ENCODE peak calls at places on chromosomes 3 and 15, in seven cellular contexts. One of them, this sample, is unnamed.

GRCh38 chr15:62835351-62835750 is 207.2 kb upstream of the TPM1 start:
- DNase-seq in fibroblast of lung: peak
- DNase-seq in upper lobe of left lung: peak
- DNase-seq in astrocyte of the spinal cord: no peak
- DNase-seq in right atrium auricular region: no peak
- DNase-seq in epithelial cell of esophagus: peak
- DNase-seq in breast epithelium: peak
- DNase-seq in this sample: no peak

GRCh38 chr3:171129827-171130226 is 103.3 kb upstream of the SLC2A2 start:
- DNase-seq in fibroblast of lung: peak
- DNase-seq in right atrium auricular region: no peak
- DNase-seq in epithelial cell of esophagus: no peak
- DNase-seq in astrocyte of the spinal cord: no peak
- DNase-seq in breast epithelium: no peak
- DNase-seq in upper lobe of left lung: no peak
- DNase-seq in this sample: peak

GRCh38 chr3:169430687-169431404 is 232.7 kb downstream of the MECOM start:
- DNase-seq in breast epithelium: no peak
- DNase-seq in epithelial cell of esophagus: peak
- DNase-seq in astrocyte of the spinal cord: peak
- DNase-seq in fibroblast of lung: peak
- DNase-seq in right atrium auricular region: no peak
- DNase-seq in upper lobe of left lung: peak
- DNase-seq in this sample: no peak

GRCh38 chr15:26889298-26889898 is 22.5 kb downstream of the GABRA5 start:
- DNase-seq in breast epithelium: peak
- DNase-seq in astrocyte of the spinal cord: peak
- DNase-seq in fibroblast of lung: peak
- DNase-seq in epithelial cell of esophagus: peak
- DNase-seq in right atrium auricular region: no peak
- DNase-seq in upper lobe of left lung: no peak
- DNase-seq in this sample: peak

GRCh38 chr15:50380089-50380488 is 25.1 kb upstream of the GABPB1 start:
- DNase-seq in right atrium auricular region: no peak
- DNase-seq in breast epithelium: no peak
- DNase-seq in epithelial cell of esophagus: no peak
- DNase-seq in astrocyte of the spinal cord: peak
- DNase-seq in fibroblast of lung: peak
- DNase-seq in upper lobe of left lung: no peak
- DNase-seq in this sample: peak

GRCh38 chr3:86800116-86800515 is 190.8 kb downstream of the VGLL3 start:
- DNase-seq in astrocyte of the spinal cord: no peak
- DNase-seq in epithelial cell of esophagus: no peak
- DNase-seq in upper lobe of left lung: no peak
- DNase-seq in breast epithelium: no peak
- DNase-seq in fibroblast of lung: no peak
- DNase-seq in right atrium auricular region: no peak
- DNase-seq in this sample: no peak

GRCh38 chr15:60916032-60916673 is 312.9 kb downstream of the RORA start:
- DNase-seq in fibroblast of lung: no peak
- DNase-seq in astrocyte of the spinal cord: no peak
- DNase-seq in right atrium auricular region: no peak
- DNase-seq in epithelial cell of esophagus: no peak
- DNase-seq in upper lobe of left lung: no peak
- DNase-seq in breast epithelium: no peak
- DNase-seq in this sample: no peak

GRCh38 chr3:52845157-52845556 is 10.3 kb upstream of the MUSTN1 start:
- DNase-seq in breast epithelium: no peak
- DNase-seq in upper lobe of left lung: peak
- DNase-seq in fibroblast of lung: no peak
- DNase-seq in epithelial cell of esophagus: no peak
- DNase-seq in right atrium auricular region: peak
- DNase-seq in astrocyte of the spinal cord: no peak
- DNase-seq in this sample: peak

GRCh38 chr3:18870642-18871041 is 277.7 kb upstream of the KCNH8 start:
- DNase-seq in upper lobe of left lung: no peak
- DNase-seq in epithelial cell of esophagus: no peak
- DNase-seq in breast epithelium: no peak
- DNase-seq in right atrium auricular region: no peak
- DNase-seq in astrocyte of the spinal cord: no peak
- DNase-seq in fibroblast of lung: no peak
- DNase-seq in this sample: no peak

GRCh38 chr15:66682246-66682645 is 19.8 kb upstream of the SMAD6 start:
- DNase-seq in fibroblast of lung: no peak
- DNase-seq in breast epithelium: no peak
- DNase-seq in upper lobe of left lung: no peak
- DNase-seq in astrocyte of the spinal cord: no peak
- DNase-seq in right atrium auricular region: no peak
- DNase-seq in epithelial cell of esophagus: no peak
- DNase-seq in this sample: no peak

GRCh38 chr3:84998545-84998944 is 39.8 kb downstream of the CADM2 start:
- DNase-seq in fibroblast of lung: no peak
- DNase-seq in upper lobe of left lung: no peak
- DNase-seq in astrocyte of the spinal cord: no peak
- DNase-seq in breast epithelium: no peak
- DNase-seq in right atrium auricular region: no peak
- DNase-seq in epithelial cell of esophagus: no peak
- DNase-seq in this sample: no peak

GRCh38 chr3:23746473-23746872 is 59.3 kb upstream of the UBE2E1 start:
- DNase-seq in epithelial cell of esophagus: no peak
- DNase-seq in astrocyte of the spinal cord: no peak
- DNase-seq in fibroblast of lung: no peak
- DNase-seq in upper lobe of left lung: no peak
- DNase-seq in right atrium auricular region: no peak
- DNase-seq in breast epithelium: no peak
- DNase-seq in this sample: no peak

GRCh38 chr3:64687381-64687780 is 419 bp downstream of the ADAMTS9 start:
- DNase-seq in epithelial cell of esophagus: no peak
- DNase-seq in upper lobe of left lung: peak
- DNase-seq in breast epithelium: no peak
- DNase-seq in astrocyte of the spinal cord: no peak
- DNase-seq in fibroblast of lung: peak
- DNase-seq in right atrium auricular region: no peak
- DNase-seq in this sample: no peak

GRCh38 chr3:64684715-64685261 is 3.0 kb downstream of the ADAMTS9 start:
- DNase-seq in fibroblast of lung: peak
- DNase-seq in epithelial cell of esophagus: peak
- DNase-seq in right atrium auricular region: no peak
- DNase-seq in astrocyte of the spinal cord: peak
- DNase-seq in breast epithelium: peak
- DNase-seq in upper lobe of left lung: peak
- DNase-seq in this sample: peak

GRCh38 chr3:64686446-64686908 is 1.3 kb downstream of the ADAMTS9 start:
- DNase-seq in epithelial cell of esophagus: peak
- DNase-seq in breast epithelium: no peak
- DNase-seq in astrocyte of the spinal cord: no peak
- DNase-seq in fibroblast of lung: peak
- DNase-seq in upper lobe of left lung: peak
- DNase-seq in right atrium auricular region: peak
- DNase-seq in this sample: peak

GRCh38 chr3:64685800-64686445 is 1.9 kb downstream of the ADAMTS9 start:
- DNase-seq in epithelial cell of esophagus: peak
- DNase-seq in fibroblast of lung: peak
- DNase-seq in breast epithelium: peak
- DNase-seq in astrocyte of the spinal cord: peak
- DNase-seq in right atrium auricular region: peak
- DNase-seq in upper lobe of left lung: peak
- DNase-seq in this sample: peak

GRCh38 chr3:64685331-64685799 is 2.4 kb downstream of the ADAMTS9 start:
- DNase-seq in astrocyte of the spinal cord: peak
- DNase-seq in fibroblast of lung: peak
- DNase-seq in epithelial cell of esophagus: no peak
- DNase-seq in right atrium auricular region: no peak
- DNase-seq in breast epithelium: no peak
- DNase-seq in upper lobe of left lung: peak
- DNase-seq in this sample: peak
- H3K4me3 ChIP-seq in astrocyte of the spinal cord: peak
- H3K4me3 ChIP-seq in fibroblast of lung: peak
- H3K4me3 ChIP-seq in epithelial cell of esophagus: peak
- H3K4me3 ChIP-seq in right atrium auricular region: peak
- H3K4me3 ChIP-seq in breast epithelium: peak
- H3K4me3 ChIP-seq in upper lobe of left lung: peak
- H3K4me3 ChIP-seq in this sample: peak

GRCh38 chr3:115246621-115247020 is 99.5 kb upstream of the ZBTB20 start:
- DNase-seq in breast epithelium: no peak
- DNase-seq in astrocyte of the spinal cord: peak
- DNase-seq in upper lobe of left lung: no peak
- DNase-seq in right atrium auricular region: no peak
- DNase-seq in fibroblast of lung: peak
- DNase-seq in epithelial cell of esophagus: no peak
- DNase-seq in this sample: peak
- TF ChIP-seq CTCF in breast epithelium: no peak
- TF ChIP-seq CTCF in astrocyte of the spinal cord: no peak
- TF ChIP-seq CTCF in upper lobe of left lung: no peak
- TF ChIP-seq CTCF in right atrium auricular region: no peak
- TF ChIP-seq CTCF in fibroblast of lung: no peak
- TF ChIP-seq CTCF in epithelial cell of esophagus: no peak
- TF ChIP-seq CTCF in this sample: no peak

DNA sequence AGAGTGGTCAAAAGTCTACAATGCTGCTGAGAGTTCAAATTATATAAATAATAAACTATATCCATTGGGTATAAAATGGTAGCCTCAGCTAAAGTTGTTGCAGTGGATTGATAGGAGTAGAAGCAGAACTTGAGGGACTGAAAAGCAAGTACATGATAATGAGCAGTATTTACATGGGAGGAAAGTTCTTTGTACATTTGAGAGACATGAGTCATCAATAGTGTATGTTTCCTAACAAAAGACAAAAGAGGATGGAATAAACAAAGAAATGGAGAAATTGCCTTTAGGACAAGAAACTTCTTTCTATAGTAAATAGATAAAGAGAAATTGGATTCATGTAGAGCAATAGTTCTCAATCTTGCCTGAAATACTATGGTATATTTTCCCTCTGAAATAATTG is 110.0 kb upstream of the PLSCR5 start:
- DNase-seq in epithelial cell of esophagus: peak
- DNase-seq in upper lobe of left lung: no peak
- DNase-seq in right atrium auricular region: no peak
- DNase-seq in fibroblast of lung: peak
- DNase-seq in breast epithelium: no peak
- DNase-seq in astrocyte of the spinal cord: peak
- DNase-seq in this sample: peak
- H3K4me3 ChIP-seq in epithelial cell of esophagus: no peak
- H3K4me3 ChIP-seq in upper lobe of left lung: no peak
- H3K4me3 ChIP-seq in right atrium auricular region: no peak
- H3K4me3 ChIP-seq in fibroblast of lung: no peak
- H3K4me3 ChIP-seq in breast epithelium: no peak
- H3K4me3 ChIP-seq in astrocyte of the spinal cord: no peak
- H3K4me3 ChIP-seq in this sample: no peak

GRCh38 chr15:77659350-77660321 is 26.9 kb upstream of the LINGO1 start:
- DNase-seq in astrocyte of the spinal cord: peak
- DNase-seq in fibroblast of lung: peak
- DNase-seq in breast epithelium: no peak
- DNase-seq in right atrium auricular region: no peak
- DNase-seq in epithelial cell of esophagus: peak
- DNase-seq in upper lobe of left lung: peak
- DNase-seq in this sample: peak
- TF ChIP-seq CTCF in astrocyte of the spinal cord: peak
- TF ChIP-seq CTCF in fibroblast of lung: peak
- TF ChIP-seq CTCF in breast epithelium: no peak
- TF ChIP-seq CTCF in right atrium auricular region: peak
- TF ChIP-seq CTCF in epithelial cell of esophagus: peak
- TF ChIP-seq CTCF in upper lobe of left lung: no peak
- TF ChIP-seq CTCF in this sample: peak

DNA sequence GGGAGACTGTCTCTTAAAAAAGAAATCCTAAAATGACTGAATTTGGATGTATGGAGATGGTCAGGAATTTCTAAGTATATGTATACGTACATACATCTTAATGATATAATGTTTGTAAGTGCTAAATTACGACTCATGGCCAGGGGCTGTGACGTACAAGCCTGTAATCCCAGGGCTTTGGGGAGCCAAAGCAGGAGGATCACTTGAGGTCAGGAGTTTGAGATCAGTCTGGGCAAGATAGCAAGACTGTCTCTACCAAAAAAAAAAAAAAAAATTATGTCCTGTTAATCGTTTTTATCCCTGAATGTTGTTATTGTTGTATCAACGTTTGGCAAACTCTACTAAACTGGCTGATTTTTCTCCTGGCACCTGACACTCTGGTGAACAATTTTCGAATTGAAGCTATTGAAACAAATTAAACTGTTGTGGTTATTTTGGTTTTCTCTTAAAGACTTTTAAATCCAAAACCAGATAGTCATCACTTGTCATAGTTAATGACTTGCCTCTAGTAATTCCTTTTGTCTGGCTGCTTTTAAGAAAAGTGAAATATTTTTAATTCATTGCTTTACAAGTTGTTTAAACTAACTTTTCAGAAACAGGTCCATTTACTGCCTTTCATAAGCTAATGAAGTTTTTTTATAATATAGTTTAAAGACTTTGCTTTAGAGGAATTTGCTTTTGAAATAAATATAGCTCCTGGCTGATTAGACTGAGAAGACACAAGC is 7.0 kb downstream of the MORF4L1 start:
- DNase-seq in astrocyte of the spinal cord: no peak
- DNase-seq in fibroblast of lung: peak
- DNase-seq in breast epithelium: no peak
- DNase-seq in upper lobe of left lung: no peak
- DNase-seq in epithelial cell of esophagus: no peak
- DNase-seq in right atrium auricular region: no peak
- DNase-seq in this sample: peak
- H3K4me3 ChIP-seq in astrocyte of the spinal cord: no peak
- H3K4me3 ChIP-seq in fibroblast of lung: no peak
- H3K4me3 ChIP-seq in breast epithelium: no peak
- H3K4me3 ChIP-seq in upper lobe of left lung: no peak
- H3K4me3 ChIP-seq in epithelial cell of esophagus: no peak
- H3K4me3 ChIP-seq in right atrium auricular region: no peak
- H3K4me3 ChIP-seq in this sample: no peak

DNA sequence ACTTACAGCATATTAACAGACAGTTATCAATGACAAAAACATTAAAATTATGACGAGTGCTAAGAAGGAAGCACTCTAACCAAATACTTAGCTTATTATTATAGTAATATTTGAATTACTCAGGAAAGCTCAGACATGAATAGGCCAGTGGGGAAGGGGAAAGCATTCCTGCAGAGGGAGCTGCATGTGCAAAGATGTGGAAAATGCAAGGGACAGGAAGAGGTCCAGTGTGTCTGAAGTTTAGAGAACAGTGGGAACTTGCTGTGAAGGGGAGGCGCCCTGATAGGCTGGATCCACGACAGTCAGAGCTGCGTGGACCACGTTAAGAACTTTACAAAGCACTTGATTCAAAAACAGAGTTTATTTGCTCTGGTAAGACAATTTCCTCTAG is 1.2 kb upstream of the SPICE1 start:
- DNase-seq in fibroblast of lung: no peak
- DNase-seq in epithelial cell of esophagus: peak
- DNase-seq in breast epithelium: no peak
- DNase-seq in right atrium auricular region: no peak
- DNase-seq in astrocyte of the spinal cord: no peak
- DNase-seq in upper lobe of left lung: peak
- DNase-seq in this sample: no peak
- TF ChIP-seq CTCF in fibroblast of lung: no peak
- TF ChIP-seq CTCF in epithelial cell of esophagus: peak
- TF ChIP-seq CTCF in breast epithelium: peak
- TF ChIP-seq CTCF in right atrium auricular region: peak
- TF ChIP-seq CTCF in astrocyte of the spinal cord: no peak
- TF ChIP-seq CTCF in upper lobe of left lung: peak
- TF ChIP-seq CTCF in this sample: no peak

GRCh38 chr15:78943692-78944091 is 1.2 kb downstream of the CTSH start:
- DNase-seq in upper lobe of left lung: no peak
- DNase-seq in fibroblast of lung: peak
- DNase-seq in right atrium auricular region: no peak
- DNase-seq in astrocyte of the spinal cord: no peak
- DNase-seq in breast epithelium: no peak
- DNase-seq in epithelial cell of esophagus: no peak
- DNase-seq in this sample: no peak
- H3K4me3 ChIP-seq in upper lobe of left lung: peak
- H3K4me3 ChIP-seq in fibroblast of lung: no peak
- H3K4me3 ChIP-seq in right atrium auricular region: peak
- H3K4me3 ChIP-seq in astrocyte of the spinal cord: no peak
- H3K4me3 ChIP-seq in breast epithelium: peak
- H3K4me3 ChIP-seq in epithelial cell of esophagus: no peak
- H3K4me3 ChIP-seq in this sample: no peak